ENCODE peak calls at places on chromosomes 5 and 9, in nine cellular contexts. Q is psoas muscle, A is NB4, F is tibial artery, X is cardiac fibroblast, R is uterus, I is cardiac muscle cell, E is PC-3, G is pancreas. O is an unnamed sample.

GRCh38 chr5:151248651-151249050 is 4.3 kb upstream of the GM2A start:
- DNase-seq in A (no peak), R (no peak), X (no peak), G (no peak), F (no peak), E (no peak), I (no peak), Q (no peak), O (no peak)

GRCh38 chr5:137575847-137576246 is 76.7 kb upstream of the SPOCK1 start:
- DNase-seq in E (peak), I (no peak), R (no peak), X (peak), G (no peak), F (no peak), A (peak), Q (no peak), O (no peak)

GRCh38 chr9:92610470-92611420 is 59.2 kb downstream of the IPPK start:
- DNase-seq in R (peak), Q (peak), G (no peak), F (no peak), I (no peak), E (no peak), A (no peak), X (peak), O (no peak)

GRCh38 chr9:82332018-82332773 is 343.6 kb downstream of the SPATA31D1 start:
- DNase-seq in X (peak), Q (no peak), A (no peak), I (no peak), R (no peak), F (no peak), G (no peak), E (peak), O (no peak)

GRCh38 chr5:172690258-172691075 is 49.4 kb downstream of the NEURL1B start:
- DNase-seq in X (no peak), I (no peak), E (no peak), G (no peak), Q (no peak), A (no peak), F (no peak), R (no peak), O (no peak)

GRCh38 chr5:81749562-81750307 is 1.2 kb downstream of the SSBP2 start:
- DNase-seq in A (peak), Q (peak), R (peak), G (peak), I (peak), F (peak), X (peak), E (no peak), O (no peak)

GRCh38 chr5:54013556-54014157 is 296.7 kb downstream of the ARL15 start:
- DNase-seq in E (peak), G (no peak), I (no peak), R (no peak), F (no peak), Q (peak), A (peak), X (peak), O (no peak)

GRCh38 chr5:142888469-142889085 is 118.4 kb downstream of the ARHGAP26 start:
- DNase-seq in Q (no peak), A (peak), E (peak), R (no peak), F (no peak), G (no peak), X (peak), I (peak), O (no peak)

GRCh38 chr9:95552814-95553546 is 36.2 kb upstream of the PTCH1 start:
- DNase-seq in R (peak), E (no peak), I (no peak), A (no peak), Q (peak), F (no peak), G (no peak), X (peak), O (peak)

GRCh38 chr5:155546075-155546474 is 532.5 kb downstream of the KIF4B start:
- DNase-seq in F (no peak), I (no peak), G (no peak), X (no peak), E (no peak), Q (no peak), A (no peak), R (no peak), O (no peak)

GRCh38 chr9:37503736-37504135 is 18.0 kb downstream of the POLR1E start:
- DNase-seq in F (no peak), G (no peak), R (no peak), I (no peak), X (peak), E (peak), Q (no peak), A (peak), O (no peak)

GRCh38 chr5:37975531-37975930 is 135.7 kb upstream of the GDNF start:
- DNase-seq in R (no peak), I (no peak), X (no peak), A (no peak), G (no peak), E (no peak), Q (no peak), F (no peak), O (no peak)

GRCh38 chr5:179115845-179116524 is 55.8 kb downstream of the ZNF354C start:
- DNase-seq in G (peak), R (no peak), Q (no peak), X (no peak), F (peak), A (no peak), E (no peak), I (no peak), O (no peak)

GRCh38 chr9:32969270-32969669 is 32.2 kb downstream of the APTX start:
- DNase-seq in G (no peak), I (no peak), F (no peak), A (no peak), Q (no peak), R (no peak), E (no peak), X (peak), O (no peak)

GRCh38 chr5:14908195-14908594 is 36.6 kb upstream of the ANKH start:
- DNase-seq in X (peak), I (peak), G (no peak), E (peak), A (no peak), R (no peak), Q (no peak), F (no peak), O (no peak)

GRCh38 chr5:146368137-146368536 is 29.5 kb downstream of the POU4F3 start:
- DNase-seq in F (no peak), R (no peak), A (no peak), X (peak), Q (no peak), G (no peak), E (peak), I (no peak), O (no peak)

GRCh38 chr5:6761333-6761732 is 48.1 kb downstream of the TENT4A start:
- DNase-seq in X (no peak), G (no peak), F (no peak), E (no peak), Q (no peak), A (no peak), I (no peak), R (no peak), O (no peak)

GRCh38 chr5:179766021-179766725 is 27.6 kb upstream of the LTC4S start:
- DNase-seq in E (no peak), F (no peak), X (peak), G (no peak), I (no peak), R (no peak), Q (no peak), A (peak), O (no peak)

GRCh38 chr5:178460598-178461425 is 129.4 kb downstream of the COL23A1 start:
- DNase-seq in F (peak), Q (peak), R (peak), G (peak), A (peak), X (peak), I (peak), E (peak), O (peak)

GRCh38 chr9:15246688-15247087 is 60.3 kb downstream of the TTC39B start:
- DNase-seq in Q (no peak), X (peak), F (no peak), I (no peak), A (no peak), G (no peak), E (peak), R (no peak), O (no peak)

DNA sequence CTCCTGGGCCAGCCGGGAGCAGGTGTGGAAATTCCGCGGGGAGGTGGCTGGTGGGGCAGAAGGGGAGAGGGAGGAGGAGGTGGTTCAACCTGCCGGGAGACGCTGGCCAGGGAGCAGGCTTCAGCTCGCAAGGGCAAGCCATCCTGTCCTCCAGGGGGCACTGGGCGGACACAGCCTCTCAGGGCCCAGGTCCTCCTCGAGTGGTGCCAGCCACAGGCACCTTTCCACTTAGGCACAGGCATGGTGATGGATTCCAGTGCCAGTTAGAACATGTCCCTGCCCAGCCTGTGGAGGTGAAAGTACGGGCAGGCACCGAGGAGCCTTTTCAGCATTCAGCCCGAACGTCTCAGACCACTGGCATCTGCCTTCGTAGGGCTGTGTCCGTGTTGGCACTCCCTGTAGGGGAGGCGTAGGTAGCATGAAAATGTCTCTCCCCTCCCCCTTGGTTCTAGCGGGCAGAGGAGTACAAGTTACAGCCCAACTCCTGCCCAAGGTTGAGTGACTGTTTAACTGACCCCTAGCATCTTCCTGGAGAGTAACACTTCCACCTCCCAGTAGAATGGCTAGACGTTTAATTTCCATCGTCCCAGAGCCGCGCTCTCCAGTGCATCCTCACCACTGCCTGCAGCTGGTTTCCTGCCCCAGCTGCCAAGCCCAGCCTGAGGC is 48.9 kb downstream of the DAB2IP start:
- DNase-seq in I (peak), G (peak), Q (peak), A (peak), R (peak), X (peak), F (peak), E (peak), O (no peak)
- TF ChIP-seq CTCF in I (peak), G (peak), Q (peak), A (peak), R (peak), X (peak), F (peak), E (peak), O (no peak)

GRCh38 chr5:22242532-22242931 is 610.6 kb downstream of the CDH12 start:
- DNase-seq in Q (no peak), E (peak), R (no peak), X (no peak), A (no peak), G (no peak), F (no peak), I (peak), O (no peak)
- TF ChIP-seq CTCF in Q (no peak), E (peak), R (no peak), X (no peak), A (no peak), G (no peak), F (no peak), I (no peak), O (no peak)

DNA sequence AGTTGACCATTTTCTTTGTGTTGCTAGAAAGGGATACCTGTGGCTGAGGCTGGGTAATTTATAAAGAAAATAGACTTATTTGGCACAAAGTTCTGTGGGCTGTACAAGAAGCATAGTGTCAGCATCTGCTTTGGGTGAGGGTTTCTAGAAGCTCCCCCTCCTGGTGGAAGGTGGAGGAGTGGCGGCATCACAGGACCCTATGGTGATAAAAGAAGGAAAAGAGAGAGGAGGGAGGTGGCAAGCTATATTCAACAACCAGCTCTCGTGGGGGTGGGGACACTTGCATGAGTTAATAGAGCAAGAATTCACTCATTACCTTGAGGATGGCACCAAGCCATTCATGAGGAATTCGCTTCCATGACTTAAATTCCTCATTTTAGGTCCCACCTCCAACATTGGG is 2041.4 kb upstream of the CDH9 start:
- DNase-seq in E (peak), R (no peak), G (no peak), X (no peak), I (no peak), A (peak), F (no peak), Q (no peak), O (no peak)
- TF ChIP-seq CTCF in E (no peak), R (no peak), G (no peak), X (no peak), I (no peak), A (peak), F (no peak), Q (no peak), O (no peak)

GRCh38 chr5:85920984-85921383 is 696.8 kb upstream of the COX7C start:
- DNase-seq in E (no peak), G (no peak), A (no peak), R (no peak), Q (no peak), X (no peak), I (no peak), F (no peak), O (no peak)

DNA sequence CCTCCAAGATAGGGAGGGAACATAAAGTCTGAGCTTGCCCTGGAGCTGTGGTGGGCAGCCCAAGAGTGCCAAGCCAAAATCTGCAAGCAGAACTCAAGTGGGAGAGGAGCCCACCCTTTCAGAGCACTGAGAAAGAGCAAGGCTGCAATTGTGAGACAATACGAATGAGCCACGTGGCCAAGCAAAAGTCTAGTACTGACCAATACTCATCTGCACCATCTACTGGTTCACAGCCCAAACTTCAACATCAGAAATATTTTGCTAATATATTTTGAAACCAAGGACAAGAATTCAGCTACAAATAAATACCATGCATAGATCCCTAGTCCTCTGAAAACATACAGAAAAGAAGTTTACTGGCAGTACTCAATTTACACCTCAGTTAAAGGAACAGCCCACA is 696.2 kb upstream of the COX7C start:
- DNase-seq in E (peak), I (no peak), A (peak), F (no peak), X (no peak), G (no peak), R (no peak), Q (no peak), O (no peak)
- TF ChIP-seq CTCF in E (peak), I (no peak), A (peak), F (no peak), X (no peak), G (no peak), R (no peak), Q (no peak), O (no peak)